ENCODE peak calls at places on chromosomes 12 and 14, in five cellular contexts. One of them, this sample, is unnamed.
A peak's percentile ranks its signal among the peaks of the same experiment; 100 is the strongest.

GRCh38 chr14:23130875-23131274 is 11.8 kb upstream of the CEBPE start:
- DNase-seq in upper lobe of left lung: peak; percentile 74
- DNase-seq in upper lobe of right lung: no peak
- DNase-seq in endodermal cell: no peak
- DNase-seq in uterus: no peak
- DNase-seq in this sample: no peak

GRCh38 chr14:65369560-65369959 is 43.0 kb upstream of the FUT8 start:
- DNase-seq in upper lobe of right lung: no peak
- DNase-seq in upper lobe of left lung: no peak
- DNase-seq in uterus: no peak
- DNase-seq in endodermal cell: no peak
- DNase-seq in this sample: no peak

GRCh38 chr12:40903040-40903439 is 210.8 kb downstream of the CNTN1 start:
- DNase-seq in uterus: no peak
- DNase-seq in upper lobe of left lung: no peak
- DNase-seq in upper lobe of right lung: no peak
- DNase-seq in endodermal cell: peak; percentile 56
- DNase-seq in this sample: no peak

GRCh38 chr12:57564178-57564740 is 14.4 kb downstream of the KIF5A start:
- DNase-seq in uterus: no peak
- DNase-seq in upper lobe of left lung: no peak
- DNase-seq in endodermal cell: no peak
- DNase-seq in upper lobe of right lung: no peak
- DNase-seq in this sample: no peak

GRCh38 chr12:6538420-6539275 is 4.3 kb downstream of the GAPDH start:
- DNase-seq in endodermal cell: peak; percentile 84
- DNase-seq in upper lobe of right lung: no peak
- DNase-seq in upper lobe of left lung: no peak
- DNase-seq in uterus: no peak
- DNase-seq in this sample: no peak

GRCh38 chr14:28966416-28967233 is 200.0 kb downstream of the FOXG1 start:
- DNase-seq in endodermal cell: no peak
- DNase-seq in upper lobe of left lung: no peak
- DNase-seq in uterus: no peak
- DNase-seq in upper lobe of right lung: no peak
- DNase-seq in this sample: no peak

GRCh38 chr12:112850343-112850742 is 56.4 kb upstream of the OAS1 start:
- DNase-seq in upper lobe of right lung: no peak
- DNase-seq in uterus: no peak
- DNase-seq in upper lobe of left lung: no peak
- DNase-seq in endodermal cell: peak; percentile 38
- DNase-seq in this sample: no peak

GRCh38 chr12:115232455-115233156 is 548.6 kb upstream of the TBX3 start:
- DNase-seq in uterus: no peak
- DNase-seq in endodermal cell: no peak
- DNase-seq in upper lobe of left lung: no peak
- DNase-seq in upper lobe of right lung: no peak
- DNase-seq in this sample: no peak

GRCh38 chr12:125340791-125341190 is 275.6 kb downstream of the AACS start:
- DNase-seq in upper lobe of left lung: no peak
- DNase-seq in endodermal cell: peak; percentile 42
- DNase-seq in upper lobe of right lung: no peak
- DNase-seq in uterus: no peak
- DNase-seq in this sample: no peak

GRCh38 chr14:68491793-68492192 is 301.1 kb downstream of the ZFP36L1 start:
- DNase-seq in upper lobe of left lung: no peak
- DNase-seq in endodermal cell: no peak
- DNase-seq in upper lobe of right lung: no peak
- DNase-seq in uterus: no peak
- DNase-seq in this sample: no peak

GRCh38 chr14:99268776-99269510 is 3.1 kb downstream of the BCL11B start:
- DNase-seq in upper lobe of right lung: no peak
- DNase-seq in uterus: no peak
- DNase-seq in endodermal cell: peak; percentile 77
- DNase-seq in upper lobe of left lung: no peak
- DNase-seq in this sample: no peak

GRCh38 chr12:27965966-27966365 is 6.6 kb downstream of the PTHLH start:
- DNase-seq in upper lobe of left lung: no peak
- DNase-seq in upper lobe of right lung: no peak
- DNase-seq in uterus: no peak
- DNase-seq in endodermal cell: no peak
- DNase-seq in this sample: no peak

GRCh38 chr12:48027183-48028002 is 23.1 kb upstream of the COL2A1 start:
- DNase-seq in uterus: no peak
- DNase-seq in upper lobe of left lung: no peak
- DNase-seq in endodermal cell: no peak
- DNase-seq in upper lobe of right lung: no peak
- DNase-seq in this sample: no peak

GRCh38 chr12:90816353-90817089 is 138.5 kb downstream of the CCER1 start:
- DNase-seq in endodermal cell: no peak
- DNase-seq in uterus: no peak
- DNase-seq in upper lobe of left lung: no peak
- DNase-seq in upper lobe of right lung: no peak
- DNase-seq in this sample: no peak

GRCh38 chr12:73589220-73589619 is 948.4 kb upstream of the ATXN7L3B start:
- DNase-seq in upper lobe of left lung: no peak
- DNase-seq in uterus: no peak
- DNase-seq in upper lobe of right lung: no peak
- DNase-seq in endodermal cell: no peak
- DNase-seq in this sample: no peak

GRCh38 chr12:113359133-113359938 is 949 bp downstream of the PLBD2 start:
- DNase-seq in upper lobe of left lung: no peak
- DNase-seq in upper lobe of right lung: no peak
- DNase-seq in uterus: peak; percentile 87
- DNase-seq in endodermal cell: no peak
- DNase-seq in this sample: peak; percentile 60

GRCh38 chr12:52168019-52168717 is 23.6 kb downstream of the KRT80 start:
- DNase-seq in endodermal cell: no peak
- DNase-seq in upper lobe of left lung: no peak
- DNase-seq in uterus: no peak
- DNase-seq in upper lobe of right lung: no peak
- DNase-seq in this sample: no peak

GRCh38 chr12:48175613-48176416 is 7.6 kb upstream of the CCDC184 start:
- DNase-seq in endodermal cell: no peak
- DNase-seq in uterus: no peak
- DNase-seq in upper lobe of left lung: no peak
- DNase-seq in upper lobe of right lung: no peak
- DNase-seq in this sample: no peak

GRCh38 chr12:127145929-127146789 is 1120.8 kb upstream of the TMEM132C start:
- DNase-seq in endodermal cell: no peak
- DNase-seq in upper lobe of right lung: peak; percentile 88
- DNase-seq in upper lobe of left lung: peak; percentile 55
- DNase-seq in uterus: peak; percentile 85
- DNase-seq in this sample: no peak

GRCh38 chr14:93538411-93538810 is 107.7 kb downstream of the UNC79 start:
- DNase-seq in endodermal cell: peak; percentile 73
- DNase-seq in uterus: no peak
- DNase-seq in upper lobe of left lung: no peak
- DNase-seq in upper lobe of right lung: no peak
- DNase-seq in this sample: no peak

GRCh38 chr12:88172844-88173407 is 30.8 kb downstream of the TMTC3 start:
- DNase-seq in upper lobe of left lung: no peak
- DNase-seq in uterus: no peak
- DNase-seq in upper lobe of right lung: no peak
- DNase-seq in endodermal cell: no peak
- DNase-seq in this sample: no peak

GRCh38 chr14:81298911-81299310 is 78.2 kb upstream of the GTF2A1 start:
- DNase-seq in uterus: no peak
- DNase-seq in upper lobe of left lung: no peak
- DNase-seq in endodermal cell: no peak
- DNase-seq in upper lobe of right lung: no peak
- DNase-seq in this sample: no peak

GRCh38 chr12:75690556-75690955 is 179.1 kb upstream of the KRR1 start:
- DNase-seq in endodermal cell: no peak
- DNase-seq in upper lobe of left lung: no peak
- DNase-seq in uterus: no peak
- DNase-seq in upper lobe of right lung: no peak
- DNase-seq in this sample: no peak

GRCh38 chr12:66776974-66777373 is 98.1 kb upstream of the GRIP1 start:
- DNase-seq in uterus: no peak
- DNase-seq in upper lobe of right lung: no peak
- DNase-seq in upper lobe of left lung: no peak
- DNase-seq in endodermal cell: no peak
- DNase-seq in this sample: no peak

GRCh38 chr12:27143676-27144075 is 61.3 kb upstream of the C12orf71 start:
- DNase-seq in endodermal cell: no peak
- DNase-seq in upper lobe of left lung: no peak
- DNase-seq in upper lobe of right lung: no peak
- DNase-seq in uterus: no peak
- DNase-seq in this sample: no peak

GRCh38 chr12:15996948-15997347 is 85.8 kb downstream of the DERA start:
- DNase-seq in uterus: no peak
- DNase-seq in upper lobe of right lung: no peak
- DNase-seq in endodermal cell: no peak
- DNase-seq in upper lobe of left lung: no peak
- DNase-seq in this sample: no peak
- H3K4me3 ChIP-seq in uterus: no peak overlapping the region
- H3K4me3 ChIP-seq in upper lobe of right lung: no peak overlapping the region
- H3K4me3 ChIP-seq in endodermal cell: no peak overlapping the region
- H3K4me3 ChIP-seq in upper lobe of left lung: no peak overlapping the region
- H3K4me3 ChIP-seq in this sample: no peak overlapping the region

DNA sequence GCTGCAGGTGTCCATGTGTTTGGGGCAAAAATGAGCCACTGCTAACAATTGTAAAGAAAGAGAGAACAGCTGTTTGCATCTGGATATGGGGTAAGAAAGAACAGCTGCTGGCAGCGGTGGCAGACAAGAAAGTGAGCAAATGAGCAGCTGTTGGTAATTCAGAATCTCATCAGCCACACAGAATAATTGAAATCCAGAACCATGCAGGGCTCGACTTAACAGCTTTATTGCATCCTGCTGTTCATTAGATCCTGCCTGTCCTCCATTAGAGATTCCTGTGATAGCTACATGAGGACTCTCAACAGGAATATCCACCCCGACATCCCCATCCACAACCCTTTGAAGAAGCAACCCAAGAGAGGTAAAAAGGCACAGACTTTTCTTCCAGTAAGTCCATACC is 62.5 kb upstream of the TSPAN8 start:
- DNase-seq in uterus: no peak
- DNase-seq in upper lobe of left lung: no peak
- DNase-seq in endodermal cell: no peak
- DNase-seq in upper lobe of right lung: no peak
- DNase-seq in this sample: no peak
- H3K4me1 ChIP-seq in uterus: no peaks in the 10 kb centered on the region
- H3K4me1 ChIP-seq in upper lobe of left lung: no peaks in the 10 kb centered on the region
- H3K4me1 ChIP-seq in endodermal cell: no peaks in the 10 kb centered on the region
- H3K4me1 ChIP-seq in upper lobe of right lung: peaks cover 7% of the 10 kb centered on the region
- H3K4me1 ChIP-seq in this sample: peaks cover 2% of the 10 kb centered on the region

GRCh38 chr12:56529656-56530055 is 8.0 kb downstream of the RBMS2 start:
- DNase-seq in upper lobe of left lung: no peak
- DNase-seq in upper lobe of right lung: no peak
- DNase-seq in endodermal cell: no peak
- DNase-seq in uterus: no peak
- DNase-seq in this sample: no peak
- H3K27ac ChIP-seq in upper lobe of left lung: peak overlapping the region; percentile 91
- H3K27ac ChIP-seq in upper lobe of right lung: no peak overlapping the region
- H3K27ac ChIP-seq in endodermal cell: no peak overlapping the region
- H3K27ac ChIP-seq in uterus: no peak overlapping the region
- H3K27ac ChIP-seq in this sample: no peak overlapping the region

GRCh38 chr12:12070674-12071661 is at the start of gene BCL2L14:
- DNase-seq in upper lobe of right lung: no peak
- DNase-seq in endodermal cell: no peak
- DNase-seq in uterus: no peak
- DNase-seq in upper lobe of left lung: no peak
- DNase-seq in this sample: no peak

GRCh38 chr12:12070149-12070548 is 590 bp upstream of the BCL2L14 start:
- DNase-seq in endodermal cell: no peak
- DNase-seq in uterus: no peak
- DNase-seq in upper lobe of right lung: no peak
- DNase-seq in upper lobe of left lung: no peak
- DNase-seq in this sample: no peak

DNA sequence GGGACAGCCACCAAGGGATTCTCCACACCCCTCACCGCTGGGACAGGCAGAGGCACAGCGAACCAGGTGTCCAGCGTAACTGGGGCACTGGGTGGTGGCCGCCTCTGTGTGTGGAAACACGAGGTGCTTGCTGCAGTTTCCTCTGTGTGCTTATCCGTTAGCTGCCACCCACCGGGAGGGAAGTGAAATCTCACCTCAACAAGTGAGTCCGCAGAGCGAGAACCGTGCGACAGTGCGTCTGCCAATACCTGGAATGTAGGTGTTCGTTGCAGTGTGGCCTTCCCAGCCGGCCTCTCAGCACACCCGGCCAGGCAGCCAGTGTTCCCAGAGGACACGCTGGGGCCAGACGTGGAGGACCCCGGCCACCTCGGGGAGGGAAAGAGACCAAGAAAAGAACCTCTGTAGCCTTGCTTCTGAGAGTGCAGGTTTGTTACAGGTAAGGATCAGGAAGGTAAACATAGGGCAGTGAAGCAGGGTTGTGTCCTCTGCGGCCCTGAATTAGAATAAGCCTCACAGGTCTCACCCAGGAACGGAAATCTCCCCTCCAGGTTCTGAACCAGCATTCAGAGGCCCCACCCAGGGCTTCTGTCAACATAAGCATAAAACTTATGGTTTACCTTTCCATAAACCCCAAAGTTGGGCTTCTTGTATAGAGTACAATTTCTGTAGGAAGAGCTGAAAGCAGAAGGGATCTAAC is 1.5 kb downstream of the BCL2L14 start:
- DNase-seq in uterus: no peak
- DNase-seq in endodermal cell: peak; percentile 78
- DNase-seq in upper lobe of left lung: peak; percentile 67
- DNase-seq in upper lobe of right lung: peak; percentile 73
- DNase-seq in this sample: no peak
- H3K4me3 ChIP-seq in uterus: no peak overlapping the region
- H3K4me3 ChIP-seq in endodermal cell: no peak overlapping the region
- H3K4me3 ChIP-seq in upper lobe of left lung: peak overlapping the region; percentile 40
- H3K4me3 ChIP-seq in upper lobe of right lung: no peak overlapping the region
- H3K4me3 ChIP-seq in this sample: no peak overlapping the region

DNA sequence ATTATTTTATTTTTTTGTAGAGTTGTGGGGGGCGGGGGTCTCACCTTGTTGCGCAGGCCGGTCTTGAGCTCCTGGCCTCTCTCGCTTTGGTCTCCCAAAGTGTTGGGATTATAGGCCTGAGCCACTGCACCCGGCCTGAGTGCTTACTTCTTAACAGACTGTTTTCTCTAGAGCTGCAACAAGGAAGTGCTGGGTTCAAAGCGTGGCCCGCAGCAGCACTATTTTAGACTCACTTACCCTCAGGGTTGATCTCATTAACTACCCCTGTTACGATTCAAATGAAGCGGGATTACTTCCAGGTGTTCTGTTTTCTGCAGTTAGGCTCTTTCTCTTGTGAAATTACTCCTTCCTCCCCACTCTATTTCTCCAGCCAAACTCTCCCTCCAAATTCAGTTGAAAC is 8.7 kb downstream of the A2ML1 start:
- DNase-seq in upper lobe of right lung: no peak
- DNase-seq in endodermal cell: no peak
- DNase-seq in uterus: no peak
- DNase-seq in upper lobe of left lung: no peak
- DNase-seq in this sample: no peak
- H3K4me1 ChIP-seq in upper lobe of right lung: no peaks in the 10 kb centered on the region
- H3K4me1 ChIP-seq in endodermal cell: no peaks in the 10 kb centered on the region
- H3K4me1 ChIP-seq in uterus: no peaks in the 10 kb centered on the region
- H3K4me1 ChIP-seq in upper lobe of left lung: no peaks in the 10 kb centered on the region
- H3K4me1 ChIP-seq in this sample: no peaks in the 10 kb centered on the region

This sample was measured in tibial artery.